ENCODE peak calls at places on chromosome 5, in six cellular contexts. One of them, this sample, is unnamed.
A peak's percentile ranks its signal among the peaks of the same experiment; 100 is the strongest.

GRCh38 chr5:136518814-136519213 is 153.5 kb upstream of the TRPC7 start:
- DNase-seq in nephron progenitor cell: no peak
- DNase-seq in A549: no peak
- DNase-seq in NB4: no peak
- DNase-seq in cardiac muscle cell: no peak
- DNase-seq in CD8-positive, alpha-beta T cell: no peak
- DNase-seq in this sample: no peak

GRCh38 chr5:155004138-155004744 is 9.3 kb upstream of the KIF4B start:
- DNase-seq in NB4: peak; percentile 40
- DNase-seq in nephron progenitor cell: peak; percentile 16
- DNase-seq in cardiac muscle cell: peak; percentile 9
- DNase-seq in CD8-positive, alpha-beta T cell: no peak
- DNase-seq in A549: peak; percentile 45
- DNase-seq in this sample: no peak

GRCh38 chr5:88729476-88730182 is 153.4 kb downstream of the MEF2C start:
- DNase-seq in CD8-positive, alpha-beta T cell: peak; percentile 60
- DNase-seq in nephron progenitor cell: peak; percentile 60
- DNase-seq in cardiac muscle cell: peak; percentile 84
- DNase-seq in A549: peak; percentile 75
- DNase-seq in NB4: peak; percentile 68
- DNase-seq in this sample: no peak

GRCh38 chr5:151925396-151925750 is 722 bp upstream of the GLRA1 start:
- DNase-seq in nephron progenitor cell: no peak
- DNase-seq in NB4: no peak
- DNase-seq in A549: no peak
- DNase-seq in cardiac muscle cell: no peak
- DNase-seq in CD8-positive, alpha-beta T cell: no peak
- DNase-seq in this sample: no peak

GRCh38 chr5:14109041-14109747 is 33.9 kb upstream of the TRIO start:
- DNase-seq in NB4: no peak
- DNase-seq in A549: peak; percentile 33
- DNase-seq in nephron progenitor cell: no peak
- DNase-seq in CD8-positive, alpha-beta T cell: no peak
- DNase-seq in cardiac muscle cell: no peak
- DNase-seq in this sample: no peak

GRCh38 chr5:132198571-132198970 is 29.1 kb downstream of the P4HA2 start:
- DNase-seq in cardiac muscle cell: no peak
- DNase-seq in nephron progenitor cell: no peak
- DNase-seq in NB4: no peak
- DNase-seq in CD8-positive, alpha-beta T cell: no peak
- DNase-seq in A549: no peak
- DNase-seq in this sample: no peak

GRCh38 chr5:172713113-172713808 is 57.7 kb downstream of the DUSP1 start:
- DNase-seq in NB4: peak; percentile 44
- DNase-seq in nephron progenitor cell: peak; percentile 91
- DNase-seq in cardiac muscle cell: peak; percentile 52
- DNase-seq in A549: peak; percentile 62
- DNase-seq in CD8-positive, alpha-beta T cell: peak; percentile 87
- DNase-seq in this sample: peak; percentile 75

GRCh38 chr5:74310386-74310785 is 330.1 kb downstream of the ENC1 start:
- DNase-seq in NB4: no peak
- DNase-seq in A549: no peak
- DNase-seq in CD8-positive, alpha-beta T cell: no peak
- DNase-seq in cardiac muscle cell: no peak
- DNase-seq in nephron progenitor cell: no peak
- DNase-seq in this sample: no peak

GRCh38 chr5:73754254-73754653 is 128.3 kb downstream of the ARHGEF28 start:
- DNase-seq in A549: no peak
- DNase-seq in nephron progenitor cell: no peak
- DNase-seq in CD8-positive, alpha-beta T cell: no peak
- DNase-seq in cardiac muscle cell: no peak
- DNase-seq in NB4: no peak
- DNase-seq in this sample: no peak

GRCh38 chr5:174410716-174411512 is 313.5 kb upstream of the MSX2 start:
- DNase-seq in NB4: no peak
- DNase-seq in nephron progenitor cell: no peak
- DNase-seq in cardiac muscle cell: no peak
- DNase-seq in CD8-positive, alpha-beta T cell: no peak
- DNase-seq in A549: peak; percentile 16
- DNase-seq in this sample: no peak

GRCh38 chr5:115480245-115480644 is 64.3 kb downstream of the FEM1C start:
- DNase-seq in A549: no peak
- DNase-seq in cardiac muscle cell: no peak
- DNase-seq in CD8-positive, alpha-beta T cell: no peak
- DNase-seq in nephron progenitor cell: no peak
- DNase-seq in NB4: no peak
- DNase-seq in this sample: no peak

GRCh38 chr5:16430349-16431089 is 35.1 kb downstream of the ZNF622 start:
- DNase-seq in CD8-positive, alpha-beta T cell: no peak
- DNase-seq in NB4: no peak
- DNase-seq in cardiac muscle cell: no peak
- DNase-seq in A549: no peak
- DNase-seq in nephron progenitor cell: no peak
- DNase-seq in this sample: no peak

GRCh38 chr5:83577036-83577636 is 105.6 kb downstream of the VCAN start:
- DNase-seq in NB4: no peak
- DNase-seq in A549: peak; percentile 88
- DNase-seq in CD8-positive, alpha-beta T cell: no peak
- DNase-seq in cardiac muscle cell: no peak
- DNase-seq in nephron progenitor cell: no peak
- DNase-seq in this sample: no peak

GRCh38 chr5:74073257-74073656 is 447.3 kb downstream of the ARHGEF28 start:
- DNase-seq in nephron progenitor cell: no peak
- DNase-seq in NB4: no peak
- DNase-seq in A549: no peak
- DNase-seq in cardiac muscle cell: peak; percentile 1
- DNase-seq in CD8-positive, alpha-beta T cell: no peak
- DNase-seq in this sample: no peak

GRCh38 chr5:56358703-56359428 is 125.7 kb upstream of the ANKRD55 start:
- DNase-seq in A549: peak; percentile 71
- DNase-seq in nephron progenitor cell: peak; percentile 36
- DNase-seq in cardiac muscle cell: no peak
- DNase-seq in NB4: no peak
- DNase-seq in CD8-positive, alpha-beta T cell: no peak
- DNase-seq in this sample: no peak

GRCh38 chr5:88826959-88827585 is 55.9 kb downstream of the MEF2C start:
- DNase-seq in nephron progenitor cell: no peak
- DNase-seq in CD8-positive, alpha-beta T cell: no peak
- DNase-seq in A549: no peak
- DNase-seq in cardiac muscle cell: peak; percentile 50
- DNase-seq in NB4: peak; percentile 79
- DNase-seq in this sample: no peak

GRCh38 chr5:129113867-129114266 is 19.3 kb downstream of the ISOC1 start:
- DNase-seq in cardiac muscle cell: no peak
- DNase-seq in NB4: no peak
- DNase-seq in CD8-positive, alpha-beta T cell: no peak
- DNase-seq in A549: no peak
- DNase-seq in nephron progenitor cell: no peak
- DNase-seq in this sample: no peak
- TF ChIP-seq CTCF in cardiac muscle cell: peak; percentile 13
- TF ChIP-seq CTCF in NB4: no peak
- TF ChIP-seq CTCF in CD8-positive, alpha-beta T cell: no peak
- TF ChIP-seq CTCF in A549: peak; percentile 23
- TF ChIP-seq CTCF in nephron progenitor cell: no peak
- TF ChIP-seq CTCF in this sample: peak; percentile 74

GRCh38 chr5:57417981-57418380 is 64.6 kb downstream of the ACTBL2 start:
- DNase-seq in NB4: no peak
- DNase-seq in nephron progenitor cell: no peak
- DNase-seq in A549: no peak
- DNase-seq in cardiac muscle cell: no peak
- DNase-seq in CD8-positive, alpha-beta T cell: no peak
- DNase-seq in this sample: no peak

GRCh38 chr5:57414857-57415256 is 67.8 kb downstream of the ACTBL2 start:
- DNase-seq in A549: no peak
- DNase-seq in cardiac muscle cell: no peak
- DNase-seq in NB4: no peak
- DNase-seq in CD8-positive, alpha-beta T cell: no peak
- DNase-seq in nephron progenitor cell: no peak
- DNase-seq in this sample: no peak

GRCh38 chr5:57416246-57416996 is 66.2 kb downstream of the ACTBL2 start:
- DNase-seq in A549: no peak
- DNase-seq in cardiac muscle cell: peak; percentile 71
- DNase-seq in NB4: no peak
- DNase-seq in nephron progenitor cell: no peak
- DNase-seq in CD8-positive, alpha-beta T cell: no peak
- DNase-seq in this sample: no peak

GRCh38 chr5:57420821-57421220 is 61.8 kb downstream of the ACTBL2 start:
- DNase-seq in cardiac muscle cell: no peak
- DNase-seq in A549: no peak
- DNase-seq in NB4: no peak
- DNase-seq in nephron progenitor cell: no peak
- DNase-seq in CD8-positive, alpha-beta T cell: no peak
- DNase-seq in this sample: no peak

GRCh38 chr5:57417320-57417719 is 65.3 kb downstream of the ACTBL2 start:
- DNase-seq in nephron progenitor cell: no peak
- DNase-seq in cardiac muscle cell: no peak
- DNase-seq in NB4: no peak
- DNase-seq in A549: no peak
- DNase-seq in CD8-positive, alpha-beta T cell: no peak
- DNase-seq in this sample: no peak
- TF ChIP-seq CTCF in nephron progenitor cell: no peak
- TF ChIP-seq CTCF in cardiac muscle cell: no peak
- TF ChIP-seq CTCF in NB4: no peak
- TF ChIP-seq CTCF in A549: no peak
- TF ChIP-seq CTCF in CD8-positive, alpha-beta T cell: no peak
- TF ChIP-seq CTCF in this sample: no peak

GRCh38 chr5:27875148-27875547 is 836.8 kb upstream of the CDH9 start:
- DNase-seq in A549: no peak
- DNase-seq in CD8-positive, alpha-beta T cell: no peak
- DNase-seq in cardiac muscle cell: no peak
- DNase-seq in nephron progenitor cell: no peak
- DNase-seq in NB4: no peak
- DNase-seq in this sample: no peak
- TF ChIP-seq CTCF in A549: no peak
- TF ChIP-seq CTCF in CD8-positive, alpha-beta T cell: no peak
- TF ChIP-seq CTCF in cardiac muscle cell: no peak
- TF ChIP-seq CTCF in nephron progenitor cell: no peak
- TF ChIP-seq CTCF in NB4: no peak
- TF ChIP-seq CTCF in this sample: no peak

DNA sequence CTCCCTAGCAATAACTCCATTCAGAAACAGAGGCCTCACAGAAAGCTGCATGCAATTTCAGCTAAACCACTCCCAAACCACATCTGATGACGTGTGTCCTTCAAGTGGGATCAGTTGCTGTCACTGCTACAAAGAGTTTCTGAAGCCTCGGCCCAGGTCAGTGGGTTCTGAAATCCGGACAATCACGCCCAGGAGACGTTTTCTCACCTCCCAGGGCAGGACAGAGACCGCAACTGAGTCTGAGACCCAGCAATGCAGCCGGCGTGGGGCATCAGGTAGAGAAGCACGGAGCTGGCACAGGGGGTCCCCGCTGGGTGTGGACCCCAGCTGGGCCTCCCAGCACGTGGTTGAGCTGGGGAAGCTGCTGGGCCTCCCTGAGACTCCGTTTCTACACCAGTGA is 2.6 kb upstream of the UBE2QL1 start:
- DNase-seq in NB4: no peak
- DNase-seq in nephron progenitor cell: no peak
- DNase-seq in cardiac muscle cell: no peak
- DNase-seq in CD8-positive, alpha-beta T cell: no peak
- DNase-seq in A549: no peak
- DNase-seq in this sample: no peak
- TF ChIP-seq CTCF in NB4: no peak
- TF ChIP-seq CTCF in nephron progenitor cell: no peak
- TF ChIP-seq CTCF in cardiac muscle cell: no peak
- TF ChIP-seq CTCF in CD8-positive, alpha-beta T cell: no peak
- TF ChIP-seq CTCF in A549: no peak
- TF ChIP-seq CTCF in this sample: no peak

GRCh38 chr5:178077751-178078150 is 35.6 kb upstream of the N4BP3 start:
- DNase-seq in cardiac muscle cell: peak; percentile 47
- DNase-seq in nephron progenitor cell: no peak
- DNase-seq in NB4: no peak
- DNase-seq in CD8-positive, alpha-beta T cell: no peak
- DNase-seq in A549: no peak
- DNase-seq in this sample: no peak
- TF ChIP-seq CTCF in cardiac muscle cell: no peak
- TF ChIP-seq CTCF in nephron progenitor cell: no peak
- TF ChIP-seq CTCF in NB4: no peak
- TF ChIP-seq CTCF in CD8-positive, alpha-beta T cell: no peak
- TF ChIP-seq CTCF in A549: no peak
- TF ChIP-seq CTCF in this sample: no peak

DNA sequence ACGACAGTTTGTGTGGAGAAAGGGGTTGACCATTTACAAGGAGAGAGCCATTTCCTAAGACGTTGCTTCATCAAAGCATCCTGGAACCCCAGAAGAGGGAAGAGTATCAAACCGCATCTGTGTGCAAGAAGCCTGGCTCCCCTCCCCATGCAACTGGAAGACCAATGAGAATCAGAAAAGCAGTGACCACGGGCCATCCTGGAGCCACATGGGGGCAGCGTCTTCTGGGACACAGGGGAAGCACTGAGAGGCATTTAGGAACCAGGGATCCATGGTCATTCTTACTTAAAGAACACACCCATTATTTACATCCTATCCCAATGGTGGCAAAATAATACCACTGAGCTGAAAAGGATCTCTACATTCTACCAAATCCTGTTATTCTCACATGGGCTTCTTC is 29.3 kb downstream of the SEMA5A start:
- DNase-seq in cardiac muscle cell: no peak
- DNase-seq in NB4: peak; percentile 4
- DNase-seq in nephron progenitor cell: no peak
- DNase-seq in CD8-positive, alpha-beta T cell: no peak
- DNase-seq in A549: no peak
- DNase-seq in this sample: no peak
- TF ChIP-seq CTCF in cardiac muscle cell: peak; percentile 3
- TF ChIP-seq CTCF in NB4: no peak
- TF ChIP-seq CTCF in nephron progenitor cell: no peak
- TF ChIP-seq CTCF in CD8-positive, alpha-beta T cell: no peak
- TF ChIP-seq CTCF in A549: no peak
- TF ChIP-seq CTCF in this sample: peak; percentile 21